ENCODE peak calls at places on chromosome 2, in four cellular contexts. One of them, this sample, is unnamed.

GRCh38 chr2:65017335-65017734 is 28.1 kb downstream of the SLC1A4 start:
- DNase-seq in GM20000: peak
- DNase-seq in activated naive CD4-positive, alpha-beta T cell treated with Interleukin-2 at 50 U/mL for 16 hours: no peak
- DNase-seq in stimulated activated CD4-positive, alpha-beta T cell treated with anti-CD3 and anti-CD28 coated beads, TNF-alpha, amount 100 ng/mL, for 24 hours: no peak
- DNase-seq in this sample: no peak

GRCh38 chr2:172551266-172551665 is 4.6 kb upstream of the PDK1 start:
- DNase-seq in GM20000: no peak
- DNase-seq in activated naive CD4-positive, alpha-beta T cell treated with Interleukin-2 at 50 U/mL for 16 hours: no peak
- DNase-seq in stimulated activated CD4-positive, alpha-beta T cell treated with anti-CD3 and anti-CD28 coated beads, TNF-alpha, amount 100 ng/mL, for 24 hours: no peak
- DNase-seq in this sample: no peak

GRCh38 chr2:54336136-54336976 is 80.3 kb upstream of the TSPYL6 start:
- DNase-seq in GM20000: no peak
- DNase-seq in activated naive CD4-positive, alpha-beta T cell treated with Interleukin-2 at 50 U/mL for 16 hours: no peak
- DNase-seq in stimulated activated CD4-positive, alpha-beta T cell treated with anti-CD3 and anti-CD28 coated beads, TNF-alpha, amount 100 ng/mL, for 24 hours: no peak
- DNase-seq in this sample: no peak

GRCh38 chr2:100067796-100068195 is 74.6 kb downstream of the AFF3 start:
- DNase-seq in GM20000: no peak
- DNase-seq in activated naive CD4-positive, alpha-beta T cell treated with Interleukin-2 at 50 U/mL for 16 hours: no peak
- DNase-seq in stimulated activated CD4-positive, alpha-beta T cell treated with anti-CD3 and anti-CD28 coated beads, TNF-alpha, amount 100 ng/mL, for 24 hours: no peak
- DNase-seq in this sample: no peak

GRCh38 chr2:28613616-28614501 is 118.0 kb downstream of the PLB1 start:
- DNase-seq in GM20000: no peak
- DNase-seq in activated naive CD4-positive, alpha-beta T cell treated with Interleukin-2 at 50 U/mL for 16 hours: peak
- DNase-seq in stimulated activated CD4-positive, alpha-beta T cell treated with anti-CD3 and anti-CD28 coated beads, TNF-alpha, amount 100 ng/mL, for 24 hours: no peak
- DNase-seq in this sample: no peak

GRCh38 chr2:105455488-105455991 is 56.7 kb upstream of the FHL2 start:
- DNase-seq in GM20000: no peak
- DNase-seq in activated naive CD4-positive, alpha-beta T cell treated with Interleukin-2 at 50 U/mL for 16 hours: no peak
- DNase-seq in stimulated activated CD4-positive, alpha-beta T cell treated with anti-CD3 and anti-CD28 coated beads, TNF-alpha, amount 100 ng/mL, for 24 hours: no peak
- DNase-seq in this sample: no peak

GRCh38 chr2:112967023-112967422 is 10.8 kb upstream of the IL36G start:
- DNase-seq in GM20000: no peak
- DNase-seq in activated naive CD4-positive, alpha-beta T cell treated with Interleukin-2 at 50 U/mL for 16 hours: no peak
- DNase-seq in stimulated activated CD4-positive, alpha-beta T cell treated with anti-CD3 and anti-CD28 coated beads, TNF-alpha, amount 100 ng/mL, for 24 hours: no peak
- DNase-seq in this sample: no peak

GRCh38 chr2:20611077-20611843 is 39.6 kb downstream of the HS1BP3 start:
- DNase-seq in GM20000: no peak
- DNase-seq in activated naive CD4-positive, alpha-beta T cell treated with Interleukin-2 at 50 U/mL for 16 hours: no peak
- DNase-seq in stimulated activated CD4-positive, alpha-beta T cell treated with anti-CD3 and anti-CD28 coated beads, TNF-alpha, amount 100 ng/mL, for 24 hours: no peak
- DNase-seq in this sample: no peak

GRCh38 chr2:240922234-240922981 is 16.3 kb downstream of the CROCC2 start:
- DNase-seq in GM20000: no peak
- DNase-seq in activated naive CD4-positive, alpha-beta T cell treated with Interleukin-2 at 50 U/mL for 16 hours: no peak
- DNase-seq in stimulated activated CD4-positive, alpha-beta T cell treated with anti-CD3 and anti-CD28 coated beads, TNF-alpha, amount 100 ng/mL, for 24 hours: no peak
- DNase-seq in this sample: no peak

GRCh38 chr2:72815655-72816268 is 10.1 kb downstream of the EXOC6B start:
- DNase-seq in GM20000: no peak
- DNase-seq in activated naive CD4-positive, alpha-beta T cell treated with Interleukin-2 at 50 U/mL for 16 hours: no peak
- DNase-seq in stimulated activated CD4-positive, alpha-beta T cell treated with anti-CD3 and anti-CD28 coated beads, TNF-alpha, amount 100 ng/mL, for 24 hours: no peak
- DNase-seq in this sample: no peak

GRCh38 chr2:46126571-46126970 is 170.6 kb upstream of the EPAS1 start:
- DNase-seq in GM20000: no peak
- DNase-seq in activated naive CD4-positive, alpha-beta T cell treated with Interleukin-2 at 50 U/mL for 16 hours: no peak
- DNase-seq in stimulated activated CD4-positive, alpha-beta T cell treated with anti-CD3 and anti-CD28 coated beads, TNF-alpha, amount 100 ng/mL, for 24 hours: no peak
- DNase-seq in this sample: no peak

GRCh38 chr2:100814043-100814442 is 5.9 kb upstream of the NPAS2 start:
- DNase-seq in GM20000: no peak
- DNase-seq in activated naive CD4-positive, alpha-beta T cell treated with Interleukin-2 at 50 U/mL for 16 hours: no peak
- DNase-seq in stimulated activated CD4-positive, alpha-beta T cell treated with anti-CD3 and anti-CD28 coated beads, TNF-alpha, amount 100 ng/mL, for 24 hours: no peak
- DNase-seq in this sample: no peak

GRCh38 chr2:7203056-7203467 is 285.9 kb downstream of the RNF144A start:
- DNase-seq in GM20000: peak
- DNase-seq in activated naive CD4-positive, alpha-beta T cell treated with Interleukin-2 at 50 U/mL for 16 hours: peak
- DNase-seq in stimulated activated CD4-positive, alpha-beta T cell treated with anti-CD3 and anti-CD28 coated beads, TNF-alpha, amount 100 ng/mL, for 24 hours: peak
- DNase-seq in this sample: peak

GRCh38 chr2:180524458-180524857 is 455.9 kb upstream of the UBE2E3 start:
- DNase-seq in GM20000: no peak
- DNase-seq in activated naive CD4-positive, alpha-beta T cell treated with Interleukin-2 at 50 U/mL for 16 hours: no peak
- DNase-seq in stimulated activated CD4-positive, alpha-beta T cell treated with anti-CD3 and anti-CD28 coated beads, TNF-alpha, amount 100 ng/mL, for 24 hours: no peak
- DNase-seq in this sample: no peak

GRCh38 chr2:128557841-128558241 is 239.2 kb upstream of the HS6ST1 start:
- DNase-seq in GM20000: no peak
- DNase-seq in activated naive CD4-positive, alpha-beta T cell treated with Interleukin-2 at 50 U/mL for 16 hours: no peak
- DNase-seq in stimulated activated CD4-positive, alpha-beta T cell treated with anti-CD3 and anti-CD28 coated beads, TNF-alpha, amount 100 ng/mL, for 24 hours: no peak
- DNase-seq in this sample: no peak

GRCh38 chr2:159516241-159516758 is 100.0 kb downstream of the BAZ2B start:
- DNase-seq in GM20000: peak
- DNase-seq in activated naive CD4-positive, alpha-beta T cell treated with Interleukin-2 at 50 U/mL for 16 hours: no peak
- DNase-seq in stimulated activated CD4-positive, alpha-beta T cell treated with anti-CD3 and anti-CD28 coated beads, TNF-alpha, amount 100 ng/mL, for 24 hours: peak
- DNase-seq in this sample: peak

GRCh38 chr2:189799531-189799930 is 15.3 kb downstream of the PMS1 start:
- DNase-seq in GM20000: no peak
- DNase-seq in activated naive CD4-positive, alpha-beta T cell treated with Interleukin-2 at 50 U/mL for 16 hours: no peak
- DNase-seq in stimulated activated CD4-positive, alpha-beta T cell treated with anti-CD3 and anti-CD28 coated beads, TNF-alpha, amount 100 ng/mL, for 24 hours: no peak
- DNase-seq in this sample: no peak

GRCh38 chr2:178716394-178716793 is 90.8 kb downstream of the TTN start:
- DNase-seq in GM20000: no peak
- DNase-seq in activated naive CD4-positive, alpha-beta T cell treated with Interleukin-2 at 50 U/mL for 16 hours: no peak
- DNase-seq in stimulated activated CD4-positive, alpha-beta T cell treated with anti-CD3 and anti-CD28 coated beads, TNF-alpha, amount 100 ng/mL, for 24 hours: no peak
- DNase-seq in this sample: no peak

GRCh38 chr2:217622205-217622621 is 380.6 kb downstream of the TNS1 start:
- DNase-seq in GM20000: no peak
- DNase-seq in activated naive CD4-positive, alpha-beta T cell treated with Interleukin-2 at 50 U/mL for 16 hours: no peak
- DNase-seq in stimulated activated CD4-positive, alpha-beta T cell treated with anti-CD3 and anti-CD28 coated beads, TNF-alpha, amount 100 ng/mL, for 24 hours: no peak
- DNase-seq in this sample: peak

GRCh38 chr2:40155728-40156127 is 296.2 kb downstream of the SLC8A1 start:
- DNase-seq in GM20000: no peak
- DNase-seq in activated naive CD4-positive, alpha-beta T cell treated with Interleukin-2 at 50 U/mL for 16 hours: no peak
- DNase-seq in stimulated activated CD4-positive, alpha-beta T cell treated with anti-CD3 and anti-CD28 coated beads, TNF-alpha, amount 100 ng/mL, for 24 hours: no peak
- DNase-seq in this sample: no peak

GRCh38 chr2:31107588-31108300 is 30.5 kb downstream of the GALNT14 start:
- DNase-seq in GM20000: no peak
- DNase-seq in activated naive CD4-positive, alpha-beta T cell treated with Interleukin-2 at 50 U/mL for 16 hours: no peak
- DNase-seq in stimulated activated CD4-positive, alpha-beta T cell treated with anti-CD3 and anti-CD28 coated beads, TNF-alpha, amount 100 ng/mL, for 24 hours: no peak
- DNase-seq in this sample: no peak

GRCh38 chr2:132783883-132784282 is 113.9 kb upstream of the LYPD1 start:
- DNase-seq in GM20000: no peak
- DNase-seq in activated naive CD4-positive, alpha-beta T cell treated with Interleukin-2 at 50 U/mL for 16 hours: no peak
- DNase-seq in stimulated activated CD4-positive, alpha-beta T cell treated with anti-CD3 and anti-CD28 coated beads, TNF-alpha, amount 100 ng/mL, for 24 hours: no peak
- DNase-seq in this sample: no peak

GRCh38 chr2:240586919-240587800 is 626 bp downstream of the CAPN10 start:
- DNase-seq in GM20000: peak
- DNase-seq in activated naive CD4-positive, alpha-beta T cell treated with Interleukin-2 at 50 U/mL for 16 hours: peak
- DNase-seq in stimulated activated CD4-positive, alpha-beta T cell treated with anti-CD3 and anti-CD28 coated beads, TNF-alpha, amount 100 ng/mL, for 24 hours: no peak
- DNase-seq in this sample: no peak

GRCh38 chr2:239706407-239706806 is 305.6 kb upstream of the HDAC4 start:
- DNase-seq in GM20000: no peak
- DNase-seq in activated naive CD4-positive, alpha-beta T cell treated with Interleukin-2 at 50 U/mL for 16 hours: no peak
- DNase-seq in stimulated activated CD4-positive, alpha-beta T cell treated with anti-CD3 and anti-CD28 coated beads, TNF-alpha, amount 100 ng/mL, for 24 hours: no peak
- DNase-seq in this sample: no peak

GRCh38 chr2:67867735-67868134 is 195.1 kb downstream of the C1D start:
- DNase-seq in GM20000: no peak
- DNase-seq in activated naive CD4-positive, alpha-beta T cell treated with Interleukin-2 at 50 U/mL for 16 hours: no peak
- DNase-seq in stimulated activated CD4-positive, alpha-beta T cell treated with anti-CD3 and anti-CD28 coated beads, TNF-alpha, amount 100 ng/mL, for 24 hours: no peak
- DNase-seq in this sample: no peak